ENCODE peak calls at places on chromosomes 3 and 15, in five cellular contexts. B is amygdala; I is HuH-7; K is renal cortical epithelial cell; G is activated CD8-positive, alpha-beta memory T cell treated with anti-CD3 and anti-CD28 coated beads, Interleukin-2, amount 50 U/mL, for 4 hours. A is an unnamed sample.

GRCh38 chr3:99240700-99241099 is 339.2 kb upstream of the DCBLD2 start:
- DNase-seq in B (no peak), I (no peak), K (no peak), G (no peak), A (no peak)

GRCh38 chr15:40762919-40763800 is 708 bp upstream of the GCHFR start:
- DNase-seq in B (no peak), I (peak), K (no peak), G (no peak), A (no peak)

GRCh38 chr3:32855350-32855953 is 37.7 kb downstream of the TRIM71 start:
- DNase-seq in B (no peak), I (no peak), K (no peak), G (no peak), A (no peak)

GRCh38 chr3:152865675-152866074 is 30.7 kb downstream of the P2RY1 start:
- DNase-seq in B (no peak), I (no peak), K (no peak), G (no peak), A (no peak)

GRCh38 chr15:78216276-78217229 is 17.8 kb downstream of the ACSBG1 start:
- DNase-seq in B (no peak), I (no peak), K (peak), G (no peak), A (peak)

GRCh38 chr3:23094890-23095462 is 108.2 kb upstream of the UBE2E2 start:
- DNase-seq in B (no peak), I (no peak), K (peak), G (no peak), A (peak)

GRCh38 chr3:6228958-6229683 is 631.8 kb upstream of the GRM7 start:
- DNase-seq in B (no peak), I (no peak), K (no peak), G (no peak), A (no peak)

GRCh38 chr3:60456180-60456579 is 795.1 kb downstream of the FHIT start:
- DNase-seq in B (no peak), I (no peak), K (no peak), G (no peak), A (no peak)

GRCh38 chr15:90101130-90101968 is 919 bp downstream of the IDH2 start:
- DNase-seq in B (no peak), I (no peak), K (peak), G (no peak), A (no peak)

GRCh38 chr3:122754867-122755835 is 38.5 kb downstream of the HSPBAP1 start:
- DNase-seq in B (no peak), I (peak), K (peak), G (no peak), A (no peak)

GRCh38 chr3:151395806-151396205 is 11.3 kb upstream of the P2RY12 start:
- DNase-seq in B (no peak), I (no peak), K (peak), G (no peak), A (peak)

GRCh38 chr3:85567074-85567676 is 608.4 kb downstream of the CADM2 start:
- DNase-seq in B (no peak), I (peak), K (peak), G (no peak), A (no peak)

GRCh38 chr3:64686446-64686908 is 1.3 kb downstream of the ADAMTS9 start:
- DNase-seq in B (no peak), I (peak), K (peak), G (no peak), A (no peak)

GRCh38 chr3:133996251-133996661 is 33.5 kb downstream of the SLCO2A1 start:
- DNase-seq in B (no peak), I (no peak), K (no peak), G (no peak), A (no peak)

GRCh38 chr3:25527796-25528195 is 99.7 kb downstream of the RARB start:
- DNase-seq in B (no peak), I (no peak), K (no peak), G (no peak), A (no peak)

GRCh38 chr3:168121175-168121853 is 25.6 kb upstream of the GOLIM4 start:
- DNase-seq in B (no peak), I (no peak), K (no peak), G (no peak), A (no peak)

GRCh38 chr3:65995030-65995429 is 43.7 kb downstream of the MAGI1 start:
- DNase-seq in B (no peak), I (no peak), K (peak), G (no peak), A (no peak)

GRCh38 chr3:106183762-106184391 is 315.1 kb upstream of the CBLB start:
- DNase-seq in B (no peak), I (no peak), K (peak), G (no peak), A (peak)

GRCh38 chr3:194952882-194953281 is 267.2 kb downstream of the FAM43A start:
- DNase-seq in B (no peak), I (peak), K (no peak), G (no peak), A (no peak)

GRCh38 chr3:8366214-8366613 is 135.4 kb upstream of the LMCD1 start:
- DNase-seq in B (no peak), I (no peak), K (no peak), G (no peak), A (no peak)

A was measured in epithelial cell of proximal tubule.